ENCODE peak calls at places on chromosomes 7 and 10, in seven cellular contexts. R, F, X, G, H, T and E are unnamed samples.

GRCh38 chr7:43664681-43665080 is 64.6 kb downstream of the COA1 start:
- DNase-seq in F (no peak), H (no peak), X (no peak), T (no peak), R (no peak), G (no peak), E (no peak)

GRCh38 chr10:19788902-19789301 is 27.3 kb upstream of the PLXDC2 start:
- DNase-seq in T (no peak), G (no peak), H (no peak), X (no peak), F (no peak), R (no peak), E (no peak)

GRCh38 chr7:25124485-25125136 is 449 bp downstream of the CYCS start:
- DNase-seq in G (peak), F (no peak), H (no peak), R (no peak), X (peak), T (no peak), E (no peak)

GRCh38 chr7:148561099-148561498 is 29.5 kb upstream of the C7orf33 start:
- DNase-seq in T (no peak), H (no peak), F (no peak), G (no peak), R (no peak), X (no peak), E (no peak)

GRCh38 chr7:1702652-1703051 is 32.6 kb downstream of the ELFN1 start:
- DNase-seq in F (no peak), T (no peak), H (no peak), X (no peak), R (no peak), G (no peak), E (no peak)

GRCh38 chr10:76397957-76398665 is 966.7 kb downstream of the LRMDA start:
- DNase-seq in H (no peak), X (no peak), T (no peak), G (no peak), F (no peak), R (no peak), E (no peak)

GRCh38 chr10:13299437-13300287 is at the start of gene PHYH:
- DNase-seq in H (peak), G (peak), R (peak), X (peak), F (peak), T (peak), E (peak)

GRCh38 chr7:132009778-132010177 is 453.4 kb upstream of the PODXL start:
- DNase-seq in F (no peak), X (peak), H (no peak), G (no peak), T (no peak), R (no peak), E (no peak)

GRCh38 chr10:6491841-6492609 is 88.1 kb downstream of the PRKCQ start:
- DNase-seq in R (no peak), T (no peak), G (peak), X (no peak), F (no peak), H (no peak), E (no peak)

GRCh38 chr10:31650010-31650409 is 278.6 kb downstream of the ARHGAP12 start:
- DNase-seq in R (no peak), G (no peak), H (no peak), X (peak), F (no peak), T (peak), E (no peak)

GRCh38 chr10:7866191-7866590 is 47.9 kb downstream of the TAF3 start:
- DNase-seq in T (no peak), F (no peak), X (no peak), G (no peak), R (no peak), H (no peak), E (no peak)

GRCh38 chr10:132095403-132096113 is 29.8 kb downstream of the JAKMIP3 start:
- DNase-seq in T (no peak), X (no peak), F (no peak), R (no peak), G (no peak), H (no peak), E (no peak)

GRCh38 chr7:29626730-29627129 is 63.1 kb downstream of the PRR15 start:
- DNase-seq in R (no peak), H (no peak), G (no peak), F (no peak), T (no peak), X (no peak), E (no peak)

GRCh38 chr7:25432807-25433206 is 204.5 kb upstream of the NPVF start:
- DNase-seq in H (no peak), F (no peak), X (no peak), R (no peak), G (no peak), T (no peak), E (no peak)

GRCh38 chr7:151008143-151008510 is 16.2 kb downstream of the ATG9B start:
- DNase-seq in H (no peak), X (peak), T (no peak), G (no peak), F (no peak), R (no peak), E (no peak)

GRCh38 chr10:90745565-90745964 is 112.3 kb downstream of the HTR7 start:
- DNase-seq in G (no peak), H (no peak), F (no peak), R (no peak), X (no peak), T (no peak), E (no peak)

GRCh38 chr7:17497549-17498193 is 199.2 kb downstream of the AHR start:
- DNase-seq in X (no peak), G (no peak), T (no peak), F (no peak), R (no peak), H (no peak), E (no peak)

GRCh38 chr10:18683427-18683826 is 24.2 kb downstream of the ARL5B start:
- DNase-seq in T (no peak), G (no peak), F (no peak), X (peak), R (no peak), H (no peak), E (no peak)

GRCh38 chr10:52785418-52785817 is 12.8 kb upstream of the MBL2 start:
- DNase-seq in R (no peak), F (no peak), H (no peak), G (no peak), X (no peak), T (no peak), E (no peak)

GRCh38 chr10:69239816-69240434 is 19.8 kb downstream of the HKDC1 start:
- DNase-seq in H (no peak), R (no peak), X (peak), G (no peak), F (no peak), T (no peak), E (no peak)

GRCh38 chr10:97676770-97677581 is 10.1 kb downstream of the AVPI1 start:
- DNase-seq in R (peak), X (peak), T (no peak), G (no peak), H (no peak), F (no peak), E (no peak)

GRCh38 chr10:113550365-113550764 is 2.5 kb upstream of the HABP2 start:
- DNase-seq in G (no peak), F (no peak), T (no peak), H (no peak), X (no peak), R (no peak), E (no peak)

GRCh38 chr7:69002416-69002815 is 595.9 kb upstream of the AUTS2 start:
- DNase-seq in H (no peak), F (no peak), X (peak), T (no peak), R (no peak), G (no peak), E (no peak)

GRCh38 chr10:60960913-60961312 is 16.9 kb upstream of the RHOBTB1 start:
- DNase-seq in X (no peak), T (no peak), G (no peak), R (no peak), F (no peak), H (no peak), E (no peak)

GRCh38 chr7:128738570-128739047 is 550 bp upstream of the CALU start:
- DNase-seq in G (no peak), R (peak), T (no peak), X (peak), H (no peak), F (no peak), E (no peak)

GRCh38 chr10:98833550-98833949 is 386.8 kb upstream of the HPS1 start:
- DNase-seq in H (no peak), F (no peak), X (no peak), R (no peak), G (no peak), T (no peak), E (no peak)

GRCh38 chr10:44306147-44306710 is 78.7 kb downstream of the CXCL12 start:
- DNase-seq in R (no peak), F (no peak), X (peak), T (peak), G (no peak), H (no peak), E (no peak)

GRCh38 chr10:102540023-102540422 is 36.3 kb downstream of the SUFU start:
- DNase-seq in G (no peak), F (no peak), X (peak), R (peak), T (no peak), H (no peak), E (no peak)
- TF ChIP-seq CTCF in G (peak), F (peak), X (peak), R (peak), T (peak), H (peak), E (peak)

DNA sequence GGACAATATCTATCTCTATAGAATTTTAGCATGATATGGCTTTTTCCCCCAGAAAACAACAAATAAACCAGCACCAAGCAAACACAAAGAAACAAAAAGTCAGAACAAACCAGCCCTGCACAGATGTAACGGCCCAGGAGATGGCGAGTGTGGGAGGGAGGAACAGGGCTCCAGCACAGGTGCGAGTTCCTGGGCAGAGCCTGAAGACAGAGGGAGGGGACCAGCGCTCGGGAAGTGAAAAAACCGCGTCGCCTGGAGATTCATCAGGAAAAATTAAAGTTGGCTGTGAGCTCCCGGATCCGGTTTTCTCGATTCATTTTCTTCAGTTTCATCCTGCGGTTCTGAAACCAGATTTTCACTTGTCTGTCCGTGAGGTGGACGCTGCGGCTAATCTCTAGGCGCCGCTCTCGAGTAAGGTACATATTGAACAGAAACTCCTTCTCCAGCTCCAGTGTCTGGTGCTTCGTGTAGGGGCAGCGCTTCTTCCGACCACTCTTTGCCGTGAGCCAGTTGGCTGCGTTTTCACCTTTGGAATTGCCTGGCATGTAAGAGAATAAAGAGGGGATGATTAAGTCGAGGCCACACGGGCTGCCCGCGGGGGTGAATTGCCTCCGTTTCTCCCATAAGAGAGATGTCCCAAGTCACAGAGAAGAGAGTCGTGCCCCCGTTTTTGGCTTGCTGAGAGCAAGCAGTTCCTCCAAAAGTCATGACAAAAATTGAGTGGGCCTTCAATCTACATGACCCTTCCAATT is 2.3 kb downstream of the HOXA10 start:
- DNase-seq in T (no peak), H (no peak), G (peak), R (no peak), F (no peak), X (no peak), E (peak)
- TF ChIP-seq CTCF in T (no peak), H (no peak), G (peak), R (no peak), F (no peak), X (no peak), E (no peak)

GRCh38 chr10:109328001-109328400 is 595.3 kb downstream of the XPNPEP1 start:
- DNase-seq in G (no peak), H (no peak), F (no peak), R (no peak), X (no peak), T (no peak), E (no peak)
- TF ChIP-seq CTCF in G (no peak), H (no peak), F (peak), R (no peak), X (no peak), T (no peak), E (no peak)

DNA sequence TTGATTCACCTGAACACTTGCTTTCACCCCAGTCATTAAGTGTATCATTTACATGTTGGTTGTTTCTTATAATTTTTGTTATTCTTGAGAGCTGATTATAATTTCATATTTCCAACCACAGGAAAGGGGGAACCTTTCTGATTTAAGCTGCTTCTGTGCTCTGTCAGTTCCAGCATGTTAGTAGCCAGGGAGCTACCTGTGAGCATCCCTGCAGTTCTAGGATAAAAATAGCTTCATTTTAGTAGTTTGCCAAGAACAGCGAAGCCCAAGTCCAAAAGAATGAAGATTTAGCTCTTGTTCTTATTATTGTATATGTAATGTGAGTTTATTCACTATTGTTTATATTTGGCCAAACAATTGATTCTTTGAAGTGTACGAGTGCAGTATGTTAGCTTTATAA is 29.5 kb downstream of the DNAH11 start:
- DNase-seq in T (no peak), X (no peak), G (no peak), H (no peak), F (no peak), R (no peak), E (no peak)
- TF ChIP-seq CTCF in T (no peak), X (no peak), G (no peak), H (no peak), F (no peak), R (no peak), E (no peak)

DNA sequence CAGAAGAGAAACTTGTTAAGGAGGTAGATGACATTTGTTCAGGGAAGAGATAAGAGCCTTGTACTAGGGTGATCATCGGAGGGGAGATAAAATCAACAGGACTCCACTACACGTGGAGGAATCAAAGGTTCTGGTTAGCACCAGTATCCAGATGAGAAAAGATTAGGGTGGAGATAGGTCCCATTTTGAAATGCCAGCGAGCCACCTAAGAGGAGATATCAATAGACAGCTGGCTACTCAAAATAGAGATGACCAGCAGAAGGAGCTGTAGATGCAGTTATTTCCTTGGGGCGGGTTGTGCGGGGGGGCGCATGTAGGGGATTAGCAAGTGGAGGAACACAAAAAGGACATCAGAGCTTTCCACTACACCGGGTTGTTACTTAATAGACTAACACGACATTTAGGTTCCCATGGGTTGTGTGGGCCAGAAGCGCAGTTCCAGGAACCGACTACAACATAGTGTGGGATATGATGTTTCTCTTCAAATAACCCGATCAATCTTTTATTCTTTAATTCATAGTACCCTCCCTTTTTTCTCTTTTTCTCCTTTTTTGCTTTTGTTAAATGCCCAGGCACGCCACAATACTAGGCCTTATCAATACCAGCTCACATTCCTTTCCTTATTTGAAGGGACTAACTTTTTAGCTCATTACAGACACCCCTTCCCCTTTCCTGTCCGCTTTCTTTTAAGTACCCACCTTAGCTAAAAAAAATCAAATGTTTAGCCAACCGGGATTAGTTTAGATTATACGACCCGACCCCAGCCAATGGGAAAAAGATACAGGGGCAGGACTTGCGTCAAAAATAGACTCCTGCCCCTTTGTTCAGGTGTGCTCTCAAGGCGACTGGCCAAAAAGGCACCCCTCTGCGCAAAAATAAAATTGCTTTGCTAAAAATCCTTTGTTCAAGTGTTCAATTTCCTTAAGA is 2.0 kb upstream of the KIF11 start:
- DNase-seq in G (no peak), T (no peak), H (peak), F (peak), X (peak), R (peak), E (no peak)
- TF ChIP-seq CTCF in G (peak), T (peak), H (no peak), F (peak), X (peak), R (peak), E (peak)

GRCh38 chr7:134694299-134694698 is 47.6 kb downstream of the BPGM start:
- DNase-seq in H (peak), R (peak), T (no peak), X (no peak), G (no peak), F (no peak), E (no peak)
- TF ChIP-seq CTCF in H (peak), R (peak), T (peak), X (peak), G (peak), F (peak), E (peak)

GRCh38 chr10:128210215-128211063 is 84.2 kb upstream of the MKI67 start:
- DNase-seq in T (no peak), F (peak), R (peak), X (peak), H (peak), G (no peak), E (no peak)
- TF ChIP-seq CTCF in T (peak), F (peak), R (peak), X (peak), H (peak), G (peak), E (peak)

GRCh38 chr10:72096115-72097000 is 8.0 kb upstream of the SPOCK2 start:
- DNase-seq in T (no peak), R (no peak), X (peak), H (no peak), G (no peak), F (no peak), E (no peak)
- TF ChIP-seq CTCF in T (peak), R (no peak), X (peak), H (no peak), G (no peak), F (no peak), E (peak)

GRCh38 chr7:22390512-22390911 is 33.6 kb upstream of the RAPGEF5 start:
- DNase-seq in H (no peak), R (no peak), F (no peak), G (no peak), T (no peak), X (no peak), E (no peak)
- TF ChIP-seq CTCF in H (no peak), R (no peak), F (no peak), G (no peak), T (no peak), X (no peak), E (no peak)

DNA sequence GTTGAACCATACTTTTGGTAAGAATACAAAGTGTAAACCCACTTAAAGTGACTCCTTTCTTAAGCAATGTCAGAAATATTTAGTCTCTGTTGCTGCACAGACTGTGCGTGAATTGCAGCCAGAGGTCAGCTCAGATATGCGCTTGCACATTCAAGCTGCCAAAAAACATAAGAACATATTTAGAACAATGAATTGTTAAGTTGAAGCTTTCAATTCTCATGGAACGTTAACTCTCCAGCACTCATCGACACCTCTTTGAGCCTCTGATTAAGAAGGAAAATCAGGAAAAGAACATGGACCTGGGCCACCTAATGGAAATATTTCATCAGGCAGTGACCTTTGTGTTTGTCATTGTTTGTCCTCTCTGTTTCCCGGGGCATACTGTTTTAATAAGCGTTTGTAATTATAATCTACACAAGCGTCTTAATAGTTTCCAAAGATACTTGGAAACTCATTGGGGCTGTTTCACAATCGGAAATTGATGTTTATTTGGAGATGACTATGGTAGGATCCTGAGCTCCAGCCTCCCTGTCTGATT is 193.0 kb upstream of the CELF2 start:
- DNase-seq in F (no peak), H (no peak), G (no peak), R (no peak), T (peak), X (peak), E (no peak)
- TF ChIP-seq CTCF in F (no peak), H (no peak), G (no peak), R (no peak), T (no peak), X (no peak), E (peak)